ENCODE peak calls at places on chromosomes 5 and 9, in six cellular contexts. C is PC-9, V is keratinocyte, O is HCT116, F is GM23248, K is endothelial cell of umbilical vein. D is an unnamed sample.

GRCh38 chr9:132663120-132663519 is 6.7 kb downstream of the DDX31 start:
- DNase-seq in F (no peak), V (no peak), O (no peak), K (no peak), C (no peak), D (no peak)

GRCh38 chr5:120327180-120327579 is 136.9 kb upstream of the PRR16 start:
- DNase-seq in K (peak; percentile 6), C (no peak), V (no peak), F (peak; percentile 47), O (no peak), D (no peak)

GRCh38 chr9:14924821-14925220 is 14.6 kb upstream of the FREM1 start:
- DNase-seq in K (no peak), V (no peak), C (no peak), O (no peak), F (peak; percentile 85), D (no peak)

GRCh38 chr9:9299134-9299533 is 1313.7 kb downstream of the PTPRD start:
- DNase-seq in V (no peak), C (no peak), O (no peak), K (no peak), F (no peak), D (no peak)

GRCh38 chr5:168364151-168364661 is 72.8 kb downstream of the WWC1 start:
- DNase-seq in O (peak; percentile 19), F (peak; percentile 40), V (peak; percentile 86), K (no peak), C (peak; percentile 92), D (no peak)

GRCh38 chr5:31096238-31096865 is 97.1 kb upstream of the CDH6 start:
- DNase-seq in K (no peak), F (peak; percentile 60), C (no peak), O (no peak), V (no peak), D (no peak)

GRCh38 chr9:114655689-114656088 is 1.9 kb downstream of the TEX53 start:
- DNase-seq in F (peak; percentile 89), K (no peak), C (no peak), O (no peak), V (no peak), D (peak; percentile 21)

GRCh38 chr5:111582962-111583669 is 70.8 kb upstream of the STARD4 start:
- DNase-seq in C (no peak), V (no peak), F (peak; percentile 92), K (no peak), O (no peak), D (peak; percentile 28)

GRCh38 chr9:93672622-93673270 is 96.4 kb downstream of the PHF2 start:
- DNase-seq in F (no peak), K (no peak), C (no peak), V (no peak), O (no peak), D (no peak)

GRCh38 chr9:37290366-37290765 is 132.1 kb upstream of the GRHPR start:
- DNase-seq in K (no peak), F (no peak), V (no peak), C (no peak), O (no peak), D (no peak)

GRCh38 chr5:159184236-159184635 is 25.1 kb downstream of the RNF145 start:
- DNase-seq in K (no peak), C (no peak), O (no peak), F (peak; percentile 50), V (no peak), D (no peak)

GRCh38 chr9:21252727-21253547 is 13.1 kb upstream of the IFNA14 start:
- DNase-seq in K (peak; percentile 79), F (peak; percentile 64), C (no peak), V (no peak), O (peak; percentile 38), D (peak; percentile 32)

GRCh38 chr9:30258079-30258478 is 2126.4 kb upstream of the ACO1 start:
- DNase-seq in C (no peak), V (no peak), F (no peak), K (no peak), O (no peak), D (no peak)

GRCh38 chr5:171961117-171961516 is 45.3 kb downstream of the FBXW11 start:
- DNase-seq in O (no peak), V (no peak), F (no peak), K (no peak), C (no peak), D (no peak)

GRCh38 chr9:128162215-128163026 is 2.4 kb downstream of the BBLN start:
- DNase-seq in F (peak; percentile 71), K (no peak), O (no peak), V (no peak), C (peak; percentile 31), D (no peak)

GRCh38 chr5:86885489-86886225 is 267.9 kb downstream of the COX7C start:
- DNase-seq in K (peak; percentile 11), F (no peak), C (no peak), V (no peak), O (no peak), D (no peak)

GRCh38 chr9:14097215-14097614 is 216.7 kb downstream of the NFIB start:
- DNase-seq in K (peak; percentile 89), C (no peak), V (no peak), F (peak; percentile 20), O (no peak), D (peak; percentile 24)

GRCh38 chr5:38642194-38642987 is 85.9 kb upstream of the LIFR start:
- DNase-seq in O (no peak), K (no peak), V (no peak), C (no peak), F (no peak), D (no peak)

GRCh38 chr9:109870365-109870764 is 90.4 kb downstream of the PALM2AKAP2 start:
- DNase-seq in O (no peak), V (no peak), C (no peak), F (no peak), K (no peak), D (no peak)

GRCh38 chr5:62283856-62284255 is 22.1 kb upstream of the KIF2A start:
- DNase-seq in K (no peak), O (no peak), V (no peak), C (no peak), F (no peak), D (no peak)

GRCh38 chr9:127121628-127122175 is 733 bp downstream of the ANGPTL2 start:
- DNase-seq in K (no peak), F (peak; percentile 78), O (no peak), V (no peak), C (no peak), D (peak; percentile 40)

GRCh38 chr5:111639912-111640311 is 117.1 kb downstream of the NREP start:
- DNase-seq in F (no peak), C (no peak), K (no peak), V (no peak), O (no peak), D (no peak)

GRCh38 chr5:37174928-37175327 is 74.2 kb downstream of the CPLANE1 start:
- DNase-seq in K (no peak), O (no peak), V (no peak), F (no peak), C (no peak), D (no peak)

GRCh38 chr9:84140535-84141101 is 160.0 kb downstream of the RMI1 start:
- DNase-seq in C (no peak), V (no peak), F (peak; percentile 40), K (no peak), O (no peak), D (peak; percentile 18)

DNA sequence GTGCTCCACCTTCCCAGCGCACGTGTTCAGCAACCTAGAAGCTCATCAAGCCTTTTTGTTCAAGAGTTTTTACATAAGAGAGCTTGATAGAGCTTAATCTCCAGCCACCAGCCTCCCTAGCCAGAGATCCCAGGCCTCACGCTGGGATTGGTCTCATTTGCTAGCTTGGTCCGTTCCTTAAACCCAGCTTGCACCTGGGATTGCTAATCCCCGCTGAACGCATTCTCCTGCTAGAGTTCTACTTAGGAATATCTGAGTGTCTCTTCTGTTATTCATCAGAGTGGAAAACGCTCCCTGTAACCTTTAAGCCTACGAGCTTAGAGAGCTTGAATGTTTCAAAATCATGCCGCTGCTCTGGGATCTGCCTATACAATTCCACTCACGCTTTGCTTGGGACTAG is 201.7 kb downstream of the NSG2 start:
- DNase-seq in C (no peak), V (no peak), O (no peak), F (no peak), K (no peak), D (no peak)
- H2AFZ ChIP-seq in C (no peak overlapping the region), V (no peak overlapping the region), O (no peak overlapping the region), F (no peak overlapping the region), K (no peak overlapping the region), D (no peak overlapping the region)

GRCh38 chr5:73231245-73231778 is 58.3 kb downstream of the TMEM174 start:
- DNase-seq in K (peak; percentile 9), C (no peak), V (no peak), O (no peak), F (no peak), D (no peak)

GRCh38 chr5:73233053-73233460 is 60.1 kb downstream of the TMEM174 start:
- DNase-seq in O (no peak), K (no peak), C (no peak), F (no peak), V (no peak), D (no peak)

GRCh38 chr5:73232266-73233041 is 59.5 kb downstream of the TMEM174 start:
- DNase-seq in F (peak; percentile 24), V (no peak), C (no peak), K (no peak), O (no peak), D (no peak)

GRCh38 chr5:73234156-73234555 is 61.2 kb downstream of the TMEM174 start:
- DNase-seq in O (no peak), F (no peak), K (no peak), C (no peak), V (no peak), D (no peak)

GRCh38 chr5:73233461-73234151 is 60.6 kb downstream of the TMEM174 start:
- DNase-seq in F (no peak), O (no peak), C (no peak), V (no peak), K (peak; percentile 17), D (peak; percentile 30)
- TF ChIP-seq EZH2 in F (no peak), O (no peak), C (no peak), V (no peak), K (peak; percentile 92), D (peak; percentile 90)

GRCh38 chr5:138102454-138103320 is 18.9 kb downstream of the WNT8A start:
- DNase-seq in K (no peak), O (no peak), C (no peak), V (no peak), F (no peak), D (no peak)
- H2AFZ ChIP-seq in K (no peak overlapping the region), O (no peak overlapping the region), C (no peak overlapping the region), V (no peak overlapping the region), F (no peak overlapping the region), D (no peak overlapping the region)

DNA sequence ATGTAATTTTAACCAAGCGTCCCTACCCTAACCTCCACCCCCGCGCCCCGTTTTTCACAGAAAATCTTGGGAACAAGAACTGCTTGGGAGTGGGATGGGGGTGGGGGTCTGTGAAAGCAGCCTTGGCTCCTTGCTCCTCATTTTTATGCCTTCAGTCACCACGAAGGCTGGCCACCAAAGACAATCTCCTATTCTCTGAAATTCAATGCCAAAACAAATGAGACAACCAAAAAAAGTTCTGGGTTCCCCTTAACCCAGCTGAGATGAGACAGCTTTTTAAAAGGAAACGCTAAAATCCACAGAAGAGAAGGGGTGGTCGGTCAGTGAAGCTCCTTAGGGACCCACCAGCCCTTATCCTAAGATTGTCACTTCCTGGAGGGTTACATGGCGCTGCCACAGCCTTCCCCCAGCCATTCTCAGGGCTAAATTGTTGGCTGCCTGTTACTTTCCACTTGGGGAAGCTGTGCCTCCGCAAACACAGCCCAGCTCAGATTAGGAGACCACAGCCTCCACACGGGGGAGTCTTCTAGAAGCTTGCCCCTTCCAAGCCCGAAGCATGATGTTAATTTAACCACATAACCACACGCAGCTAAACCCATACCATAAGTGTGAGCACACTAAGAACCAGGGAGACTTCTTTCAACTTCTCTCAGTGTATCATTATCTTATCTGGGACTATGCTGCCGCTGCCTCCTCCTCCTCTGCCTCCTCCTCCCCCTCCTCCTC is 136.3 kb downstream of the FOXD1 start:
- DNase-seq in F (peak; percentile 96), C (no peak), V (no peak), K (no peak), O (no peak), D (peak; percentile 29)
- TF ChIP-seq EZH2 in F (no peak), C (no peak), V (no peak), K (peak; percentile 20), O (no peak), D (no peak)

GRCh38 chr5:43312699-43313034 is 545 bp downstream of the HMGCS1 start:
- DNase-seq in O (no peak), C (no peak), V (no peak), K (no peak), F (no peak), D (no peak)
- H2AFZ ChIP-seq in O (no peak overlapping the region), C (peak overlapping the region; percentile 83), V (no peak overlapping the region), K (peak overlapping the region; percentile 49), F (peak overlapping the region; percentile 87), D (no peak overlapping the region)